ENCODE peak calls at places on chromosomes 5 and 9, in eight cellular contexts. W is GM06990, C is WTC11, S is endothelial cell, M is body of pancreas, Y is AG04449, G is fibroblast of mammary gland, A is fibroblast of lung. D is an unnamed sample.

GRCh38 chr9:99822596-99823391 is 1.1 kb downstream of the NR4A3 start:
- DNase-seq in A (peak), W (peak), G (peak), S (peak), M (peak), C (peak), Y (no peak), D (peak)

GRCh38 chr9:29078063-29078660 is 1504.9 kb upstream of the C9orf72 start:
- DNase-seq in W (no peak), C (no peak), S (no peak), Y (no peak), A (peak), G (peak), M (no peak), D (no peak)

GRCh38 chr5:117473075-117473595 is 898.5 kb upstream of the SEMA6A start:
- DNase-seq in C (no peak), M (no peak), A (no peak), W (no peak), S (no peak), Y (no peak), G (no peak), D (no peak)

GRCh38 chr5:32153723-32154122 is 20.4 kb downstream of the GOLPH3 start:
- DNase-seq in Y (no peak), C (no peak), W (no peak), M (no peak), G (peak), S (no peak), A (peak), D (no peak)

GRCh38 chr5:8192840-8193239 is 323.9 kb downstream of the MTRR start:
- DNase-seq in S (no peak), G (no peak), A (no peak), W (no peak), M (no peak), C (no peak), Y (no peak), D (no peak)

GRCh38 chr5:143229896-143230675 is 173.4 kb downstream of the NR3C1 start:
- DNase-seq in M (peak), C (no peak), A (no peak), S (no peak), G (peak), W (peak), Y (no peak), D (no peak)

GRCh38 chr9:73093740-73094379 is 57.8 kb upstream of the ANXA1 start:
- DNase-seq in C (no peak), M (no peak), G (peak), W (no peak), A (peak), Y (no peak), S (no peak), D (no peak)

GRCh38 chr9:136977223-136978072 is at the start of gene PTGDS:
- DNase-seq in M (no peak), G (peak), A (peak), S (no peak), Y (no peak), C (no peak), W (no peak), D (no peak)

GRCh38 chr5:158976035-158976434 is 123.7 kb downstream of the EBF1 start:
- DNase-seq in M (no peak), Y (peak), G (peak), S (no peak), W (no peak), A (peak), C (no peak), D (no peak)

GRCh38 chr9:136724772-136725171 is 12.4 kb downstream of the DIPK1B start:
- DNase-seq in A (no peak), G (no peak), M (no peak), W (no peak), C (no peak), Y (no peak), S (no peak), D (no peak)

GRCh38 chr5:39624268-39624886 is 199.6 kb upstream of the DAB2 start:
- DNase-seq in C (no peak), M (peak), A (peak), G (peak), S (no peak), Y (no peak), W (no peak), D (no peak)

GRCh38 chr9:35686222-35687203 is 3.2 kb downstream of the TPM2 start:
- DNase-seq in C (no peak), A (peak), S (no peak), G (peak), W (no peak), Y (no peak), M (no peak), D (no peak)

GRCh38 chr5:75053286-75054109 is 1.1 kb upstream of the GCNT4 start:
- DNase-seq in Y (peak), W (peak), S (peak), A (peak), G (peak), M (peak), C (peak), D (peak)

GRCh38 chr5:125823572-125823971 is 599.6 kb upstream of the GRAMD2B start:
- DNase-seq in C (no peak), W (no peak), A (peak), Y (no peak), G (peak), M (no peak), S (no peak), D (no peak)

GRCh38 chr5:41748631-41749030 is 121.6 kb downstream of the OXCT1 start:
- DNase-seq in A (peak), M (no peak), Y (no peak), C (no peak), G (peak), S (no peak), W (peak), D (no peak)

GRCh38 chr9:73426226-73426625 is 274.6 kb downstream of the ANXA1 start:
- DNase-seq in M (no peak), A (no peak), W (no peak), Y (no peak), G (no peak), S (no peak), C (no peak), D (no peak)

GRCh38 chr9:134225816-134226215 is 61.5 kb upstream of the RNU6ATAC start:
- DNase-seq in W (no peak), M (no peak), G (no peak), C (no peak), Y (no peak), A (no peak), S (no peak), D (no peak)

GRCh38 chr5:39513236-39513635 is 88.5 kb upstream of the DAB2 start:
- DNase-seq in A (no peak), M (no peak), Y (no peak), S (no peak), G (no peak), C (no peak), W (no peak), D (no peak)

GRCh38 chr9:100317706-100318105 is 35.0 kb downstream of the TEX10 start:
- DNase-seq in C (no peak), Y (no peak), S (no peak), W (no peak), A (no peak), M (no peak), G (peak), D (no peak)

GRCh38 chr9:3827175-3827574 is 301.4 kb upstream of the RFX3 start:
- DNase-seq in C (no peak), A (no peak), M (peak), W (no peak), S (no peak), G (no peak), Y (no peak), D (no peak)

GRCh38 chr9:2335260-2335659 is 286.3 kb upstream of the VLDLR start:
- DNase-seq in S (no peak), W (no peak), G (no peak), M (no peak), A (no peak), C (no peak), Y (no peak), D (no peak)

GRCh38 chr5:42854795-42855194 is 43.1 kb upstream of the SELENOP start:
- DNase-seq in M (no peak), G (peak), S (no peak), C (no peak), Y (no peak), A (no peak), W (no peak), D (no peak)

GRCh38 chr5:93512799-93513198 is 68.2 kb downstream of the NR2F1-AS1 start:
- DNase-seq in Y (peak), W (no peak), S (no peak), C (no peak), M (no peak), A (peak), G (peak), D (no peak)

GRCh38 chr5:135130526-135131215 is 96.6 kb upstream of the PITX1 start:
- DNase-seq in Y (no peak), A (no peak), W (no peak), S (no peak), G (peak), C (no peak), M (no peak), D (no peak)

GRCh38 chr9:36100532-36100931 is 36.0 kb upstream of the GLIPR2 start:
- DNase-seq in Y (no peak), S (no peak), C (no peak), W (no peak), A (no peak), G (peak), M (no peak), D (no peak)

GRCh38 chr5:8462565-8462964 is 593.6 kb downstream of the MTRR start:
- DNase-seq in A (no peak), W (no peak), C (no peak), G (no peak), Y (no peak), S (no peak), M (no peak), D (no peak)

GRCh38 chr9:546797-547223 is 294.7 kb upstream of the DMRT1 start:
- DNase-seq in A (peak), S (peak), Y (no peak), C (no peak), W (no peak), G (peak), M (no peak), D (no peak)

GRCh38 chr5:154367101-154367500 is 78.7 kb upstream of the SAP30L start:
- DNase-seq in Y (no peak), S (no peak), G (peak), A (peak), C (no peak), M (no peak), W (no peak), D (no peak)

GRCh38 chr9:84857224-84857623 is 187.7 kb downstream of the NTRK2 start:
- DNase-seq in W (no peak), S (no peak), C (no peak), A (no peak), Y (no peak), M (no peak), G (peak), D (no peak)

GRCh38 chr5:10789021-10789420 is 28.0 kb upstream of the DAP start:
- DNase-seq in S (no peak), W (no peak), G (peak), M (no peak), C (no peak), Y (peak), A (peak), D (no peak)

GRCh38 chr5:34449639-34450038 is 206.5 kb upstream of the RAI14 start:
- DNase-seq in C (no peak), Y (no peak), M (no peak), G (no peak), S (no peak), A (no peak), W (no peak), D (no peak)

GRCh38 chr5:34447424-34447823 is 208.7 kb upstream of the RAI14 start:
- DNase-seq in M (no peak), S (no peak), W (no peak), A (no peak), Y (no peak), G (no peak), C (no peak), D (no peak)

GRCh38 chr5:34450338-34450737 is 205.8 kb upstream of the RAI14 start:
- DNase-seq in Y (no peak), A (no peak), S (no peak), M (no peak), C (no peak), W (no peak), G (no peak), D (no peak)

GRCh38 chr5:34455096-34455495 is 201.0 kb upstream of the RAI14 start:
- DNase-seq in Y (no peak), M (no peak), G (no peak), W (no peak), S (no peak), C (no peak), A (no peak), D (no peak)

GRCh38 chr5:34452170-34452828 is 203.8 kb upstream of the RAI14 start:
- DNase-seq in W (no peak), M (no peak), G (peak), A (peak), Y (no peak), S (no peak), C (no peak), D (no peak)
- TF ChIP-seq CTCF in W (peak), M (peak), G (peak), A (peak), Y (peak), S (peak), C (no peak), D (no peak)

GRCh38 chr9:116643691-116644090 is 43.4 kb upstream of the TRIM32 start:
- DNase-seq in G (peak), S (no peak), M (no peak), Y (no peak), W (no peak), C (no peak), A (peak), D (no peak)

GRCh38 chr9:116644099-116644688 is 42.9 kb upstream of the TRIM32 start:
- DNase-seq in A (peak), G (peak), S (no peak), C (no peak), W (no peak), M (no peak), Y (peak), D (no peak)

GRCh38 chr9:116641292-116642059 is 45.6 kb upstream of the TRIM32 start:
- DNase-seq in W (no peak), G (no peak), S (no peak), A (no peak), M (no peak), C (no peak), Y (no peak), D (no peak)

GRCh38 chr9:116646661-116647514 is 40.2 kb upstream of the TRIM32 start:
- DNase-seq in A (peak), S (peak), W (no peak), C (no peak), Y (no peak), M (no peak), G (peak), D (no peak)

GRCh38 chr9:116647515-116647809 is 39.6 kb upstream of the TRIM32 start:
- DNase-seq in S (no peak), G (no peak), M (peak), Y (no peak), W (no peak), A (no peak), C (no peak), D (no peak)
- TF ChIP-seq CTCF in S (no peak), G (no peak), M (no peak), Y (no peak), W (no peak), A (no peak), C (no peak), D (no peak)

GRCh38 chr5:34007675-34008600 is at the start of gene AMACR:
- DNase-seq in G (peak), W (peak), Y (peak), M (peak), A (peak), C (peak), S (peak), D (peak)
- TF ChIP-seq CTCF in G (no peak), W (no peak), Y (peak), M (peak), A (peak), C (no peak), S (no peak), D (no peak)

DNA sequence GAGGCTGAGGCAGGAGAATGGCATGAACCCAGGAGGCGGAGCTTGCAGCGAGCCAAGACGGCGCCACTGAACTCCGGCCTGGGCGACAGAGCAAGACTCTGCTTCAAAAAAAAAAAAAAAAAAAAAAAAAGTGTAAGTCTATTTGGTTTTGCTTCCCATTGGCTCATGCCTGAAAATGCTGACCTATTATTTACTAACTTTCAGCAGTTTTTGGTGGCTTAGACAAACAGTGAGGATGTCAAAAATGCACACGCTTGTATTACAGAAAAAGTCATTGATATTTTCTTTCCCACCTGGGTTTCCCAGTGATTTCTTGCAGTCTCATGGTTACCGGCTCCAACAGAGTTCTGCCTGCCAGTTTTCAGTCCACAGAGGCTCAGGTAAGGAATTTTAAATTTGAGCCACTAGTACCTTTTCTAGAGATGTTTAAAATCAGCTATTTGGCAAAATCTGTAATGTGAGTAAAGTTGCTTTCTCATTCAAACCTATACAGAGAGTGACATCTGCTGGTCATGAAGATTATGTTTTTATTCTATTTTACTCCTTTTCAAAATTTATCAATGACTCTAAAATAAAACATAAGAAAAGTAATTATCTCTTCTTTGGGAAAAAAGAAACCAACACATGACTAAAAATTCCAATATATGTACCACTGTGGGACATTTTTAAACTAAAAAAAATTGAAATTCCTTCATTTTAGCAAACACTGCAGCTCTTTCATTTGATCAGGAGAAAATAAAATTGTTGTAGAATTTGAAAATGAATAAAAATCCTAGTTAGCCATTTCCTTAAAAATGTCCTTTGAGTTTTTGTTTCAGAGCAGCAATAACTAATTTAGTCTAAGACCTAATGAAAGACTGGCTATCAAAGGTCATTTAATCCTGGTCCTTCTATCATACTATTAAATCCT is 8.8 kb downstream of the FAM200C start:
- DNase-seq in G (peak), C (no peak), A (peak), Y (no peak), S (no peak), M (no peak), W (no peak), D (no peak)
- TF ChIP-seq CTCF in G (peak), C (no peak), A (peak), Y (peak), S (peak), M (peak), W (peak), D (peak)

GRCh38 chr5:90161399-90161798 is 248.2 kb downstream of the CETN3 start:
- DNase-seq in Y (no peak), W (no peak), G (peak), C (peak), S (peak), A (peak), M (peak), D (no peak)
- TF ChIP-seq CTCF in Y (peak), W (peak), G (peak), C (peak), S (no peak), A (peak), M (peak), D (no peak)

GRCh38 chr5:87267574-87268125 is at the start of gene RASA1:
- DNase-seq in M (peak), S (peak), G (peak), A (peak), Y (peak), C (peak), W (peak), D (no peak)
- TF ChIP-seq CTCF in M (no peak), S (no peak), G (no peak), A (no peak), Y (no peak), C (no peak), W (peak), D (no peak)

DNA sequence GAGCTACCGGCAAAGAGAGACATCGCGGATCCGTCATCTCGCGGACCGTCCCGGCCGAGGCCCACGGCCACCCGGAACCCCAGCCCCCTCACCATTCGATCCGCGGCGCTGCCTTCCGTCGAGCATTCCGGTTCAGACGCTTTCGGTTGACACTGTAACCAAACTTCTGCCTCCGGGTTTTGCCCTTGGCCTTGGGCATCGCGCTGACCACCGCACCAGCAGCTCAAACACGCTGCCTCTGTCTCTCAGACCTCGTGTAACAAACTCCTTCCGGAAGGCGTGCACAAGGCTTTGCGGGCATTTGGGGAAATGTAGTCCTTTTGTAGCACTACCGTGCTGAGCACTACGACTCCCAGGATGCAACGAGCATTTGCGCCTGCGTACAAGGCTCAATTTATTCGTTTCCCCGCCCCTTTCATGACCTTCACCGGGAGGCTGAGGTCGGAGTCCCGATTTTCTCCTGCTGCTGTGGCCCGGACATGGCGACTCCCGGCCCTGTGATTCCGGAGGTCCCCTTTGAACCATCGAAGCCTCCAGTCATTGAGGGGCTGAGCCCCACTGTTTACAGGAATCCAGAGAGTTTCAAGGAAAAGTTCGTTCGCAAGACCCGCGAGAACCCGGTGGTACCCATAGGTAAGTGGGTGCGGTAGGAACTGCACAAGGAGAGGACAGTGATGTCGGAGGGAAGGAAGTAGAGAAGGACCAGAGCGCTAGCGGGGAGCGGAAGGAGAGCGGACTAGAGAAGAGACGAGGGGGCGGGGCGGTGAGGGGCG is at the start of the genes HIGD2A and NOP16:
- DNase-seq in G (peak), M (peak), C (peak), W (peak), Y (peak), S (peak), A (peak), D (peak)
- TF ChIP-seq CTCF in G (no peak), M (peak), C (no peak), W (no peak), Y (no peak), S (no peak), A (no peak), D (no peak)

DNA sequence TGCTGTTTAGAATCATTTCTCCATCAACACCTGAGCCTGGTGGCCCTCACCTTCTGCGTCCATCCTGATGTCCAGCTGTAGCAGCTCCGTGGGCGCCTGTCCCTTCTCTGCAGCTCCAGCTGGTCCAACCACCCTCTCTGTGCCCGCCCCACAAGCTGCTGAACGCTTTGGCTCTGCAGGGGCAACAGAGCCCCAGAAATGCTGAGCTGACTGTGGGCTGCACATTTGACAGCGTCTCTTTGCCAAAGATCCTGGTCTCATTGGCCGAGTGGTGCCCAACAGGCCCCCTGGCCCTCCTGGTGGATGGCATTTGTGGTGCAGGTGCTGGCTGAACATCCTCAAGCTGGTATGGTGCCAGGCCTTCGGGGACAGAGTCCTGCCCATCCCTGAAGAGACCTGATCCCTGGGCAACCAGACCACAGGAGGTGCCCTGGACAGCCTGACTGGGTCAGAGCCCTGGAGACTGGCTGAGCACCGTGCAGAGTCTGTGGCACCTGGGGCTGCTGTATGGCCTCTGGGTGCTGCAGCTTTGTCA is 25.3 kb upstream of the CEP72 start:
- DNase-seq in G (no peak), M (peak), C (no peak), S (no peak), A (no peak), Y (no peak), W (no peak), D (no peak)
- TF ChIP-seq CTCF in G (no peak), M (peak), C (no peak), S (no peak), A (no peak), Y (no peak), W (no peak), D (no peak)

D was measured in natural killer cell.